ENCODE peak calls at places on chromosomes 5 and 9, in seven cellular contexts. S is neuronal stem cell, R is H9, T is mesenchymal stem cell, D is trophoblast cell, V is H1, L is IMR-90. I is an unnamed sample.

GRCh38 chr5:128896675-128897074 is 68.6 kb upstream of the SLC27A6 start:
- DNase-seq in D (no peak), V (no peak), T (no peak), R (no peak), L (no peak), S (no peak), I (no peak)

GRCh38 chr9:77820293-77820954 is 172.3 kb upstream of the GNA14 start:
- DNase-seq in V (no peak), T (peak; percentile 80), R (no peak), S (no peak), D (no peak), L (peak; percentile 83), I (no peak)

GRCh38 chr5:145847499-145848497 is 12.7 kb upstream of the PRELID2 start:
- DNase-seq in R (no peak), T (peak; percentile 77), S (no peak), L (peak; percentile 93), D (peak; percentile 36), V (no peak), I (no peak)

GRCh38 chr5:130155395-130155794 is 251.1 kb downstream of the CHSY3 start:
- DNase-seq in S (no peak), L (no peak), V (no peak), T (no peak), R (no peak), D (no peak), I (no peak)

GRCh38 chr9:96646081-96646991 is 8.8 kb downstream of the PRXL2C start:
- DNase-seq in R (no peak), V (no peak), L (peak; percentile 86), D (peak; percentile 77), S (no peak), T (peak; percentile 87), I (no peak)

GRCh38 chr9:92206490-92206889 is 87.0 kb downstream of the IARS1 start:
- DNase-seq in L (peak; percentile 59), R (no peak), V (no peak), D (peak; percentile 12), S (no peak), T (peak; percentile 81), I (no peak)

GRCh38 chr5:136522217-136522956 is 157.0 kb upstream of the TRPC7 start:
- DNase-seq in S (no peak), T (no peak), L (no peak), V (no peak), D (no peak), R (no peak), I (peak; percentile 44)

GRCh38 chr9:134624827-134625181 is 16.8 kb upstream of the COL5A1 start:
- DNase-seq in V (no peak), D (peak; percentile 46), T (peak; percentile 97), S (no peak), R (peak; percentile 16), L (peak; percentile 87), I (peak; percentile 87)

GRCh38 chr9:438961-439768 is 224.5 kb downstream of the DOCK8 start:
- DNase-seq in D (peak; percentile 30), R (no peak), S (no peak), V (no peak), L (no peak), T (no peak), I (no peak)

GRCh38 chr5:171863928-171864327 is 78.3 kb downstream of the SMIM23 start:
- DNase-seq in S (no peak), L (peak; percentile 84), T (peak; percentile 52), R (no peak), D (peak; percentile 91), V (no peak), I (no peak)

GRCh38 chr9:113695901-113696300 is 180.2 kb upstream of the ZNF618 start:
- DNase-seq in V (no peak), R (no peak), D (no peak), T (no peak), S (no peak), L (no peak), I (no peak)

GRCh38 chr5:74409166-74409706 is 231.3 kb downstream of the ENC1 start:
- DNase-seq in V (no peak), T (no peak), S (no peak), D (no peak), L (no peak), R (no peak), I (no peak)

GRCh38 chr5:96909435-96909834 is 26.4 kb upstream of the LNPEP start:
- DNase-seq in D (no peak), T (no peak), L (no peak), V (no peak), R (no peak), S (no peak), I (no peak)

GRCh38 chr5:2669913-2670312 is 81.6 kb downstream of the IRX2 start:
- DNase-seq in R (no peak), L (no peak), D (no peak), T (no peak), V (no peak), S (no peak), I (no peak)

GRCh38 chr5:52961238-52961637 is 27.9 kb upstream of the ITGA2 start:
- DNase-seq in S (no peak), T (peak; percentile 21), V (no peak), L (no peak), D (no peak), R (no peak), I (no peak)

GRCh38 chr9:14573319-14573718 is 119.9 kb downstream of the ZDHHC21 start:
- DNase-seq in R (no peak), T (peak; percentile 18), D (no peak), L (no peak), V (no peak), S (no peak), I (no peak)

GRCh38 chr5:144385597-144385996 is 214.9 kb downstream of the KCTD16 start:
- DNase-seq in D (no peak), T (no peak), V (no peak), R (no peak), S (no peak), L (no peak), I (no peak)

GRCh38 chr5:175418252-175418651 is 25.7 kb downstream of the DRD1 start:
- DNase-seq in L (no peak), V (no peak), R (no peak), T (no peak), D (no peak), S (no peak), I (no peak)

GRCh38 chr9:122562134-122562760 is 9.3 kb downstream of the OR1N2 start:
- DNase-seq in L (no peak), S (no peak), T (no peak), D (no peak), R (peak; percentile 75), V (no peak), I (no peak)

GRCh38 chr5:12114075-12114474 is 209.8 kb upstream of the CTNND2 start:
- DNase-seq in S (no peak), V (no peak), R (no peak), L (no peak), D (no peak), T (no peak), I (no peak)

GRCh38 chr5:12111263-12111662 is 207.0 kb upstream of the CTNND2 start:
- DNase-seq in R (no peak), V (no peak), T (no peak), L (no peak), S (no peak), D (no peak), I (no peak)

GRCh38 chr5:12110629-12111028 is 206.4 kb upstream of the CTNND2 start:
- DNase-seq in D (no peak), R (no peak), V (no peak), T (no peak), S (no peak), L (no peak), I (no peak)

GRCh38 chr5:12113062-12113461 is 208.8 kb upstream of the CTNND2 start:
- DNase-seq in S (no peak), L (no peak), D (no peak), V (no peak), R (no peak), T (no peak), I (no peak)

GRCh38 chr5:12109075-12109688 is 204.9 kb upstream of the CTNND2 start:
- DNase-seq in T (no peak), L (no peak), V (no peak), D (peak; percentile 55), S (no peak), R (no peak), I (peak; percentile 64)
- H2AK5ac ChIP-seq in T (no peak overlapping the region), L (no peak overlapping the region), V (no peak overlapping the region), D (no peak overlapping the region), S (no peak overlapping the region), R (no peak overlapping the region), I (no peak overlapping the region)

GRCh38 chr5:147803941-147804717 is 21.6 kb upstream of the JAKMIP2 start:
- DNase-seq in L (no peak), V (no peak), D (no peak), R (no peak), S (no peak), T (no peak), I (no peak)

GRCh38 chr5:147805030-147805454 is 22.5 kb upstream of the JAKMIP2 start:
- DNase-seq in S (no peak), T (peak; percentile 41), V (no peak), D (peak; percentile 23), L (no peak), R (no peak), I (no peak)

GRCh38 chr5:147813696-147814095 is 17.8 kb downstream of the SPINK1 start:
- DNase-seq in L (no peak), T (no peak), S (no peak), V (no peak), D (no peak), R (no peak), I (no peak)

GRCh38 chr5:147809830-147810666 is 21.4 kb downstream of the SPINK1 start:
- DNase-seq in T (no peak), D (peak; percentile 9), R (no peak), L (no peak), S (no peak), V (peak; percentile 9), I (peak; percentile 54)
- H4K8ac ChIP-seq in T (no peak overlapping the region), D (no peak overlapping the region), R (no peak overlapping the region), L (no peak overlapping the region), S (no peak overlapping the region), V (no peak overlapping the region), I (no peak overlapping the region)

GRCh38 chr9:107827884-107828283 is 338.3 kb upstream of the KLF4 start:
- DNase-seq in V (no peak), D (no peak), L (no peak), R (no peak), S (no peak), T (no peak), I (no peak)
- H3K4ac ChIP-seq in V (no peak overlapping the region), D (no peak overlapping the region), L (no peak overlapping the region), R (no peak overlapping the region), S (no peak overlapping the region), T (no peak overlapping the region), I (no peak overlapping the region)

GRCh38 chr9:37382161-37382981 is 40.1 kb upstream of the GRHPR start:
- DNase-seq in S (no peak), V (no peak), T (no peak), R (no peak), L (no peak), D (no peak), I (no peak)

GRCh38 chr9:37382982-37383357 is 39.5 kb upstream of the GRHPR start:
- DNase-seq in L (no peak), T (no peak), R (no peak), V (no peak), S (no peak), D (no peak), I (no peak)

GRCh38 chr9:37383876-37384715 is 38.4 kb upstream of the GRHPR start:
- DNase-seq in V (no peak), S (no peak), R (no peak), L (no peak), D (peak; percentile 40), T (no peak), I (no peak)

GRCh38 chr9:37385286-37385685 is 37.2 kb upstream of the GRHPR start:
- DNase-seq in S (no peak), L (no peak), T (no peak), D (peak; percentile 54), V (no peak), R (no peak), I (no peak)

GRCh38 chr9:37383393-37383792 is 39.1 kb upstream of the GRHPR start:
- DNase-seq in R (no peak), S (no peak), D (no peak), V (no peak), L (no peak), T (no peak), I (no peak)
- H2AK5ac ChIP-seq in R (no peak overlapping the region), S (no peak overlapping the region), D (no peak overlapping the region), V (no peak overlapping the region), L (no peak overlapping the region), T (no peak overlapping the region), I (no peak overlapping the region)

I was measured in mesendoderm.